ENCODE peak calls at places on chromosomes 16 and 17, in seven cellular contexts. K is progenitor cell of endocrine pancreas; H is tibial artery; N is GM13977; R is T follicular helper cell; O is NCI-H1105 treated with DMSO at 0.1 percent for 48 hours; M is effector CD8-positive, alpha-beta T cell. X is an unnamed sample.

GRCh38 chr17:66904760-66905637 is 59.5 kb upstream of the CACNG4 start:
- DNase-seq in K (no peak), H (no peak), N (no peak), R (no peak), O (peak; percentile 94), M (no peak), X (peak; percentile 87)

GRCh38 chr17:17231621-17232302 is 5.2 kb downstream of the FLCN start:
- DNase-seq in K (no peak), H (no peak), N (no peak), R (no peak), O (no peak), M (no peak), X (no peak)

GRCh38 chr16:64152010-64152767 is 969.7 kb downstream of the CDH11 start:
- DNase-seq in K (no peak), H (no peak), N (no peak), R (no peak), O (no peak), M (no peak), X (peak; percentile 21)

GRCh38 chr17:79125503-79125902 is 50.9 kb downstream of the ENGASE start:
- DNase-seq in K (no peak), H (no peak), N (no peak), R (no peak), O (no peak), M (no peak), X (no peak)

GRCh38 chr17:6435968-6436367 is 1.0 kb upstream of the AIPL1 start:
- DNase-seq in K (peak; percentile 60), H (peak; percentile 48), N (peak; percentile 83), R (peak; percentile 27), O (peak; percentile 64), M (peak; percentile 40), X (peak; percentile 55)

GRCh38 chr17:75771334-75772281 is 6.6 kb upstream of the GALK1 start:
- DNase-seq in K (no peak), H (no peak), N (no peak), R (no peak), O (no peak), M (no peak), X (no peak)

GRCh38 chr16:24208710-24209109 is 47.4 kb upstream of the CACNG3 start:
- DNase-seq in K (no peak), H (no peak), N (no peak), R (no peak), O (no peak), M (no peak), X (no peak)

GRCh38 chr17:9363440-9364350 is 211.9 kb downstream of the STX8 start:
- DNase-seq in K (no peak), H (no peak), N (no peak), R (no peak), O (peak; percentile 66), M (no peak), X (peak; percentile 84)

GRCh38 chr17:80477647-80478478 is 1.5 kb upstream of the NPTX1 start:
- DNase-seq in K (peak; percentile 42), H (no peak), N (peak; percentile 77), R (no peak), O (no peak), M (no peak), X (peak; percentile 27)

GRCh38 chr16:22138482-22138881 is 23.8 kb upstream of the SDR42E2 start:
- DNase-seq in K (no peak), H (no peak), N (no peak), R (no peak), O (no peak), M (no peak), X (no peak)

GRCh38 chr16:85331685-85332084 is 219.4 kb upstream of the CIBAR2 start:
- DNase-seq in K (no peak), H (no peak), N (no peak), R (no peak), O (no peak), M (no peak), X (no peak)

GRCh38 chr17:47990962-47991731 is 20.2 kb downstream of the CDK5RAP3 start:
- DNase-seq in K (no peak), H (no peak), N (no peak), R (no peak), O (no peak), M (no peak), X (no peak)

GRCh38 chr17:13702266-13702665 is 100.5 kb upstream of the HS3ST3A1 start:
- DNase-seq in K (no peak), H (no peak), N (no peak), R (no peak), O (no peak), M (no peak), X (no peak)

GRCh38 chr17:46832945-46833839 is 14.7 kb upstream of the WNT3 start:
- DNase-seq in K (no peak), H (no peak), N (no peak), R (no peak), O (no peak), M (no peak), X (peak; percentile 85)

GRCh38 chr17:921161-921560 is 58.4 kb downstream of the NXN start:
- DNase-seq in K (no peak), H (no peak), N (no peak), R (no peak), O (no peak), M (no peak), X (peak; percentile 65)

GRCh38 chr16:85335584-85336492 is 223.6 kb upstream of the CIBAR2 start:
- DNase-seq in K (no peak), H (no peak), N (no peak), R (no peak), O (no peak), M (no peak), X (peak; percentile 68)

GRCh38 chr16:85553436-85554113 is 59.5 kb upstream of the GSE1 start:
- DNase-seq in K (peak; percentile 68), H (peak; percentile 59), N (peak; percentile 87), R (no peak), O (peak; percentile 65), M (no peak), X (peak; percentile 55)

GRCh38 chr17:17050346-17051345 is 8.4 kb downstream of the MPRIP start:
- DNase-seq in K (no peak), H (peak; percentile 15), N (no peak), R (no peak), O (no peak), M (no peak), X (no peak)

GRCh38 chr16:68097088-68097487 is 11.9 kb downstream of the NFATC3 start:
- DNase-seq in K (no peak), H (no peak), N (no peak), R (no peak), O (no peak), M (no peak), X (no peak)

GRCh38 chr17:28372945-28373274 is 1.4 kb downstream of the SARM1 start:
- DNase-seq in K (no peak), H (no peak), N (no peak), R (no peak), O (no peak), M (no peak), X (peak; percentile 62)

GRCh38 chr17:28908640-28909098 is 5.8 kb upstream of the DHRS13 start:
- DNase-seq in K (no peak), H (peak; percentile 69), N (no peak), R (no peak), O (no peak), M (no peak), X (peak; percentile 60)

GRCh38 chr16:4904942-4905615 is 31.9 kb downstream of the PPL start:
- DNase-seq in K (no peak), H (no peak), N (no peak), R (no peak), O (no peak), M (no peak), X (no peak)

GRCh38 chr16:14957576-14958322 is 17.1 kb upstream of the PDXDC1 start:
- DNase-seq in K (no peak), H (no peak), N (no peak), R (no peak), O (no peak), M (no peak), X (no peak)

GRCh38 chr17:59890720-59891119 is 2.0 kb downstream of the TUBD1 start:
- DNase-seq in K (no peak), H (no peak), N (no peak), R (no peak), O (no peak), M (no peak), X (peak; percentile 45)

GRCh38 chr16:55470533-55471371 is 8.2 kb upstream of the MMP2 start:
- DNase-seq in K (no peak), H (no peak), N (no peak), R (no peak), O (no peak), M (no peak), X (peak; percentile 9)

GRCh38 chr16:502179-502943 is 25.2 kb upstream of the CAPN15 start:
- DNase-seq in K (no peak), H (no peak), N (no peak), R (no peak), O (no peak), M (no peak), X (no peak)

GRCh38 chr17:69478916-69479315 is 64.4 kb downstream of the MAP2K6 start:
- DNase-seq in K (no peak), H (no peak), N (no peak), R (no peak), O (no peak), M (no peak), X (no peak)